ENCODE peak calls at places on chromosomes 3 and 15, in eight cellular contexts. One of them, this sample, is unnamed.

GRCh38 chr3:197460002-197460401 is 95.8 kb downstream of the BDH1 start:
- DNase-seq in H7: no peak
- DNase-seq in OCI-LY7: no peak
- DNase-seq in kidney epithelial cell: no peak
- DNase-seq in psoas muscle: no peak
- DNase-seq in AG10803: no peak
- DNase-seq in astrocyte of the spinal cord: no peak
- DNase-seq in mucosa of descending colon: no peak
- DNase-seq in this sample: no peak

GRCh38 chr3:16148783-16149182 is 25.7 kb upstream of the GALNT15 start:
- DNase-seq in H7: no peak
- DNase-seq in astrocyte of the spinal cord: peak
- DNase-seq in kidney epithelial cell: no peak
- DNase-seq in mucosa of descending colon: peak
- DNase-seq in OCI-LY7: no peak
- DNase-seq in AG10803: peak
- DNase-seq in psoas muscle: peak
- DNase-seq in this sample: no peak

GRCh38 chr3:98763076-98763475 is at the start of gene ST3GAL6:
- DNase-seq in OCI-LY7: no peak
- DNase-seq in psoas muscle: no peak
- DNase-seq in AG10803: peak
- DNase-seq in H7: no peak
- DNase-seq in mucosa of descending colon: no peak
- DNase-seq in astrocyte of the spinal cord: no peak
- DNase-seq in kidney epithelial cell: no peak
- DNase-seq in this sample: no peak

GRCh38 chr3:19485267-19485666 is 337.0 kb downstream of the KCNH8 start:
- DNase-seq in H7: no peak
- DNase-seq in psoas muscle: no peak
- DNase-seq in astrocyte of the spinal cord: no peak
- DNase-seq in AG10803: no peak
- DNase-seq in kidney epithelial cell: no peak
- DNase-seq in mucosa of descending colon: no peak
- DNase-seq in OCI-LY7: no peak
- DNase-seq in this sample: no peak

GRCh38 chr15:31352283-31352880 is 25.7 kb downstream of the KLF13 start:
- DNase-seq in mucosa of descending colon: peak
- DNase-seq in H7: peak
- DNase-seq in AG10803: no peak
- DNase-seq in kidney epithelial cell: no peak
- DNase-seq in psoas muscle: peak
- DNase-seq in astrocyte of the spinal cord: peak
- DNase-seq in OCI-LY7: no peak
- DNase-seq in this sample: peak

GRCh38 chr15:40249477-40250303 is 10.8 kb downstream of the PAK6 start:
- DNase-seq in astrocyte of the spinal cord: no peak
- DNase-seq in mucosa of descending colon: peak
- DNase-seq in H7: peak
- DNase-seq in OCI-LY7: no peak
- DNase-seq in kidney epithelial cell: no peak
- DNase-seq in AG10803: peak
- DNase-seq in psoas muscle: no peak
- DNase-seq in this sample: no peak

GRCh38 chr15:81016253-81017068 is 15.7 kb downstream of the TLNRD1 start:
- DNase-seq in kidney epithelial cell: no peak
- DNase-seq in astrocyte of the spinal cord: no peak
- DNase-seq in psoas muscle: no peak
- DNase-seq in H7: no peak
- DNase-seq in mucosa of descending colon: no peak
- DNase-seq in OCI-LY7: no peak
- DNase-seq in AG10803: no peak
- DNase-seq in this sample: no peak

GRCh38 chr15:78914027-78914764 is 30.6 kb downstream of the CTSH start:
- DNase-seq in H7: peak
- DNase-seq in mucosa of descending colon: no peak
- DNase-seq in astrocyte of the spinal cord: no peak
- DNase-seq in AG10803: peak
- DNase-seq in psoas muscle: peak
- DNase-seq in OCI-LY7: no peak
- DNase-seq in kidney epithelial cell: no peak
- DNase-seq in this sample: no peak

GRCh38 chr3:145094355-145094941 is 1066.5 kb downstream of the PLOD2 start:
- DNase-seq in H7: peak
- DNase-seq in OCI-LY7: peak
- DNase-seq in kidney epithelial cell: peak
- DNase-seq in AG10803: peak
- DNase-seq in psoas muscle: no peak
- DNase-seq in astrocyte of the spinal cord: peak
- DNase-seq in mucosa of descending colon: no peak
- DNase-seq in this sample: peak

GRCh38 chr3:42402394-42403100 is 7.9 kb downstream of the LYZL4 start:
- DNase-seq in AG10803: no peak
- DNase-seq in psoas muscle: no peak
- DNase-seq in mucosa of descending colon: no peak
- DNase-seq in astrocyte of the spinal cord: peak
- DNase-seq in kidney epithelial cell: no peak
- DNase-seq in OCI-LY7: no peak
- DNase-seq in H7: no peak
- DNase-seq in this sample: no peak

GRCh38 chr3:73451276-73451973 is 173.3 kb downstream of the PDZRN3 start:
- DNase-seq in psoas muscle: no peak
- DNase-seq in AG10803: no peak
- DNase-seq in H7: no peak
- DNase-seq in astrocyte of the spinal cord: no peak
- DNase-seq in OCI-LY7: peak
- DNase-seq in mucosa of descending colon: no peak
- DNase-seq in kidney epithelial cell: no peak
- DNase-seq in this sample: peak

GRCh38 chr15:64024172-64025050 is 21.9 kb downstream of the DAPK2 start:
- DNase-seq in mucosa of descending colon: no peak
- DNase-seq in psoas muscle: no peak
- DNase-seq in H7: peak
- DNase-seq in kidney epithelial cell: no peak
- DNase-seq in OCI-LY7: peak
- DNase-seq in AG10803: peak
- DNase-seq in astrocyte of the spinal cord: no peak
- DNase-seq in this sample: no peak

GRCh38 chr15:70588613-70589012 is 174.7 kb downstream of the UACA start:
- DNase-seq in OCI-LY7: no peak
- DNase-seq in kidney epithelial cell: no peak
- DNase-seq in mucosa of descending colon: no peak
- DNase-seq in AG10803: no peak
- DNase-seq in psoas muscle: no peak
- DNase-seq in astrocyte of the spinal cord: no peak
- DNase-seq in H7: no peak
- DNase-seq in this sample: no peak

GRCh38 chr3:196208942-196209695 is 2.1 kb downstream of the ZDHHC19 start:
- DNase-seq in H7: peak
- DNase-seq in astrocyte of the spinal cord: no peak
- DNase-seq in OCI-LY7: no peak
- DNase-seq in psoas muscle: no peak
- DNase-seq in mucosa of descending colon: no peak
- DNase-seq in kidney epithelial cell: no peak
- DNase-seq in AG10803: no peak
- DNase-seq in this sample: no peak

GRCh38 chr3:44355634-44356033 is 17.1 kb downstream of the TCAIM start:
- DNase-seq in mucosa of descending colon: no peak
- DNase-seq in OCI-LY7: no peak
- DNase-seq in astrocyte of the spinal cord: peak
- DNase-seq in AG10803: peak
- DNase-seq in kidney epithelial cell: no peak
- DNase-seq in psoas muscle: no peak
- DNase-seq in H7: no peak
- DNase-seq in this sample: no peak

GRCh38 chr3:157606392-157607197 is 103.4 kb upstream of the VEPH1 start:
- DNase-seq in AG10803: peak
- DNase-seq in OCI-LY7: peak
- DNase-seq in psoas muscle: peak
- DNase-seq in mucosa of descending colon: peak
- DNase-seq in kidney epithelial cell: peak
- DNase-seq in astrocyte of the spinal cord: peak
- DNase-seq in H7: peak
- DNase-seq in this sample: peak

GRCh38 chr3:95721938-95722337 is 1092.5 kb upstream of the EPHA6 start:
- DNase-seq in H7: no peak
- DNase-seq in psoas muscle: no peak
- DNase-seq in OCI-LY7: no peak
- DNase-seq in kidney epithelial cell: peak
- DNase-seq in astrocyte of the spinal cord: no peak
- DNase-seq in AG10803: no peak
- DNase-seq in mucosa of descending colon: no peak
- DNase-seq in this sample: peak

GRCh38 chr3:27726240-27726639 is 4.1 kb upstream of the EOMES start:
- DNase-seq in AG10803: no peak
- DNase-seq in mucosa of descending colon: no peak
- DNase-seq in kidney epithelial cell: no peak
- DNase-seq in H7: no peak
- DNase-seq in astrocyte of the spinal cord: no peak
- DNase-seq in OCI-LY7: no peak
- DNase-seq in psoas muscle: no peak
- DNase-seq in this sample: no peak

GRCh38 chr3:27730774-27731659 is 8.9 kb upstream of the EOMES start:
- DNase-seq in kidney epithelial cell: no peak
- DNase-seq in mucosa of descending colon: no peak
- DNase-seq in OCI-LY7: no peak
- DNase-seq in AG10803: no peak
- DNase-seq in psoas muscle: no peak
- DNase-seq in H7: peak
- DNase-seq in astrocyte of the spinal cord: no peak
- DNase-seq in this sample: no peak

GRCh38 chr3:27728195-27729087 is 6.3 kb upstream of the EOMES start:
- DNase-seq in astrocyte of the spinal cord: no peak
- DNase-seq in AG10803: no peak
- DNase-seq in mucosa of descending colon: no peak
- DNase-seq in kidney epithelial cell: no peak
- DNase-seq in H7: peak
- DNase-seq in psoas muscle: no peak
- DNase-seq in OCI-LY7: no peak
- DNase-seq in this sample: no peak

GRCh38 chr3:27729748-27730611 is 7.9 kb upstream of the EOMES start:
- DNase-seq in H7: peak
- DNase-seq in AG10803: no peak
- DNase-seq in psoas muscle: no peak
- DNase-seq in astrocyte of the spinal cord: no peak
- DNase-seq in kidney epithelial cell: no peak
- DNase-seq in OCI-LY7: no peak
- DNase-seq in mucosa of descending colon: no peak
- DNase-seq in this sample: no peak

GRCh38 chr3:27729325-27729724 is 7.2 kb upstream of the EOMES start:
- DNase-seq in H7: peak
- DNase-seq in astrocyte of the spinal cord: no peak
- DNase-seq in AG10803: no peak
- DNase-seq in psoas muscle: no peak
- DNase-seq in OCI-LY7: no peak
- DNase-seq in mucosa of descending colon: no peak
- DNase-seq in kidney epithelial cell: no peak
- DNase-seq in this sample: no peak
- H3K4me3 ChIP-seq in H7: no peak
- H3K4me3 ChIP-seq in astrocyte of the spinal cord: no peak
- H3K4me3 ChIP-seq in AG10803: no peak
- H3K4me3 ChIP-seq in psoas muscle: peak
- H3K4me3 ChIP-seq in OCI-LY7: no peak
- H3K4me3 ChIP-seq in mucosa of descending colon: no peak
- H3K4me3 ChIP-seq in kidney epithelial cell: no peak
- H3K4me3 ChIP-seq in this sample: no peak

GRCh38 chr3:57007513-57008415 is 52.7 kb upstream of the SPATA12 start:
- DNase-seq in AG10803: peak
- DNase-seq in kidney epithelial cell: peak
- DNase-seq in OCI-LY7: no peak
- DNase-seq in mucosa of descending colon: peak
- DNase-seq in H7: peak
- DNase-seq in astrocyte of the spinal cord: peak
- DNase-seq in psoas muscle: peak
- DNase-seq in this sample: no peak
- H3K4me3 ChIP-seq in AG10803: peak
- H3K4me3 ChIP-seq in kidney epithelial cell: no peak
- H3K4me3 ChIP-seq in OCI-LY7: no peak
- H3K4me3 ChIP-seq in mucosa of descending colon: no peak
- H3K4me3 ChIP-seq in H7: no peak
- H3K4me3 ChIP-seq in astrocyte of the spinal cord: no peak
- H3K4me3 ChIP-seq in psoas muscle: peak
- H3K4me3 ChIP-seq in this sample: no peak

DNA sequence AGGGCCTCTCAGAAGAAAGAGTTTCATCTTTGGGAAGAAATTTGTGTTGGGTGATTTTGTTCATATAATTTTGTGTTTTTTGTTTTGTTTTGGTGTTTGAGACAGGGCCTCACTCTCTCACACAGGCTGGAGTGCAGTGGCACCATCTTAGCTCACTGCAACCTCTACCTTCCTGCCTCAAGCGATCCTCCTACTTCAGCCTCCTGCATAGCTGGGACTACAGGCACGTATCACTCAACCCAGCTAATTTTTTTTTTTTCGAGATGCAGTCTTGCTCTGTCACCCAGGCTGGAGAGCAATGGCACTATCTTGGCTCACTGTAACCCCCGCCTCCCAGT is 29.0 kb upstream of the PIK3CB start:
- DNase-seq in AG10803: no peak
- DNase-seq in kidney epithelial cell: no peak
- DNase-seq in astrocyte of the spinal cord: no peak
- DNase-seq in psoas muscle: no peak
- DNase-seq in OCI-LY7: no peak
- DNase-seq in mucosa of descending colon: no peak
- DNase-seq in H7: no peak
- DNase-seq in this sample: no peak
- H3K4me3 ChIP-seq in AG10803: no peak
- H3K4me3 ChIP-seq in kidney epithelial cell: no peak
- H3K4me3 ChIP-seq in astrocyte of the spinal cord: no peak
- H3K4me3 ChIP-seq in psoas muscle: no peak
- H3K4me3 ChIP-seq in OCI-LY7: no peak
- H3K4me3 ChIP-seq in mucosa of descending colon: no peak
- H3K4me3 ChIP-seq in H7: no peak
- H3K4me3 ChIP-seq in this sample: no peak

GRCh38 chr3:14145670-14146380 is 21.0 kb downstream of the TMEM43 start:
- DNase-seq in kidney epithelial cell: no peak
- DNase-seq in AG10803: no peak
- DNase-seq in mucosa of descending colon: no peak
- DNase-seq in H7: peak
- DNase-seq in psoas muscle: no peak
- DNase-seq in astrocyte of the spinal cord: no peak
- DNase-seq in OCI-LY7: no peak
- DNase-seq in this sample: no peak

GRCh38 chr3:14145236-14145635 is 20.4 kb downstream of the TMEM43 start:
- DNase-seq in astrocyte of the spinal cord: peak
- DNase-seq in H7: no peak
- DNase-seq in psoas muscle: no peak
- DNase-seq in kidney epithelial cell: no peak
- DNase-seq in AG10803: peak
- DNase-seq in mucosa of descending colon: no peak
- DNase-seq in OCI-LY7: no peak
- DNase-seq in this sample: no peak

GRCh38 chr3:14143826-14144225 is 19.0 kb downstream of the TMEM43 start:
- DNase-seq in H7: peak
- DNase-seq in OCI-LY7: no peak
- DNase-seq in astrocyte of the spinal cord: peak
- DNase-seq in psoas muscle: no peak
- DNase-seq in mucosa of descending colon: no peak
- DNase-seq in kidney epithelial cell: peak
- DNase-seq in AG10803: peak
- DNase-seq in this sample: no peak

GRCh38 chr3:14143271-14143605 is 18.4 kb downstream of the TMEM43 start:
- DNase-seq in psoas muscle: no peak
- DNase-seq in OCI-LY7: no peak
- DNase-seq in H7: no peak
- DNase-seq in kidney epithelial cell: no peak
- DNase-seq in AG10803: peak
- DNase-seq in mucosa of descending colon: no peak
- DNase-seq in astrocyte of the spinal cord: no peak
- DNase-seq in this sample: no peak

GRCh38 chr3:14144423-14145075 is 19.7 kb downstream of the TMEM43 start:
- DNase-seq in AG10803: peak
- DNase-seq in astrocyte of the spinal cord: peak
- DNase-seq in psoas muscle: no peak
- DNase-seq in kidney epithelial cell: peak
- DNase-seq in H7: peak
- DNase-seq in OCI-LY7: peak
- DNase-seq in mucosa of descending colon: no peak
- DNase-seq in this sample: peak
- H3K4me3 ChIP-seq in AG10803: peak
- H3K4me3 ChIP-seq in astrocyte of the spinal cord: peak
- H3K4me3 ChIP-seq in psoas muscle: peak
- H3K4me3 ChIP-seq in kidney epithelial cell: no peak
- H3K4me3 ChIP-seq in H7: no peak
- H3K4me3 ChIP-seq in OCI-LY7: no peak
- H3K4me3 ChIP-seq in mucosa of descending colon: no peak
- H3K4me3 ChIP-seq in this sample: no peak